ENCODE peak calls at places on chromosome 6, in ten cellular contexts. K, P, M, C, S, X, J, F, Y and A are unnamed samples.
A peak's percentile ranks its signal among the peaks of the same experiment; 100 is the strongest.

GRCh38 chr6:15914553-15914952 is 214.3 kb upstream of the MYLIP start:
- DNase-seq in F (no peak), Y (no peak), C (no peak), X (no peak), P (no peak), S (no peak), J (no peak), K (no peak), M (no peak), A (no peak)

GRCh38 chr6:169445661-169446581 is 192.3 kb upstream of the THBS2 start:
- DNase-seq in P (no peak), X (no peak), K (no peak), C (no peak), Y (no peak), F (peak; percentile 48), M (no peak), J (no peak), S (no peak), A (no peak)

GRCh38 chr6:148525453-148525852 is 182.8 kb downstream of the SASH1 start:
- DNase-seq in Y (no peak), P (no peak), F (no peak), K (peak; percentile 96), X (peak; percentile 95), M (no peak), J (peak; percentile 80), C (no peak), S (no peak), A (no peak)

GRCh38 chr6:160979063-160979708 is 12.4 kb upstream of the MAP3K4 start:
- DNase-seq in S (no peak), P (no peak), Y (no peak), K (peak; percentile 42), M (no peak), F (no peak), X (no peak), C (no peak), J (no peak), A (no peak)

GRCh38 chr6:88725111-88725711 is 238.2 kb downstream of the RNGTT start:
- DNase-seq in F (no peak), Y (peak; percentile 8), J (peak; percentile 61), S (no peak), C (no peak), K (peak; percentile 90), M (peak; percentile 81), X (peak; percentile 89), P (no peak), A (peak; percentile 12)

GRCh38 chr6:52371656-52372151 is 9.8 kb downstream of the PAQR8 start:
- DNase-seq in X (no peak), J (no peak), P (no peak), S (no peak), Y (no peak), K (peak; percentile 34), F (no peak), C (no peak), M (no peak), A (no peak)

GRCh38 chr6:97060254-97060653 is 135.7 kb downstream of the KLHL32 start:
- DNase-seq in C (no peak), X (no peak), F (no peak), S (no peak), J (no peak), Y (no peak), P (no peak), M (no peak), K (no peak), A (no peak)

GRCh38 chr6:13294499-13295069 is 33.8 kb downstream of the TBC1D7 start:
- DNase-seq in Y (no peak), S (no peak), F (no peak), C (no peak), J (no peak), K (no peak), P (no peak), M (no peak), X (no peak), A (no peak)

GRCh38 chr6:118207947-118208346 is 300.9 kb downstream of the SLC35F1 start:
- DNase-seq in P (no peak), Y (no peak), J (no peak), S (no peak), C (no peak), M (no peak), K (no peak), F (no peak), X (no peak), A (no peak)

DNA sequence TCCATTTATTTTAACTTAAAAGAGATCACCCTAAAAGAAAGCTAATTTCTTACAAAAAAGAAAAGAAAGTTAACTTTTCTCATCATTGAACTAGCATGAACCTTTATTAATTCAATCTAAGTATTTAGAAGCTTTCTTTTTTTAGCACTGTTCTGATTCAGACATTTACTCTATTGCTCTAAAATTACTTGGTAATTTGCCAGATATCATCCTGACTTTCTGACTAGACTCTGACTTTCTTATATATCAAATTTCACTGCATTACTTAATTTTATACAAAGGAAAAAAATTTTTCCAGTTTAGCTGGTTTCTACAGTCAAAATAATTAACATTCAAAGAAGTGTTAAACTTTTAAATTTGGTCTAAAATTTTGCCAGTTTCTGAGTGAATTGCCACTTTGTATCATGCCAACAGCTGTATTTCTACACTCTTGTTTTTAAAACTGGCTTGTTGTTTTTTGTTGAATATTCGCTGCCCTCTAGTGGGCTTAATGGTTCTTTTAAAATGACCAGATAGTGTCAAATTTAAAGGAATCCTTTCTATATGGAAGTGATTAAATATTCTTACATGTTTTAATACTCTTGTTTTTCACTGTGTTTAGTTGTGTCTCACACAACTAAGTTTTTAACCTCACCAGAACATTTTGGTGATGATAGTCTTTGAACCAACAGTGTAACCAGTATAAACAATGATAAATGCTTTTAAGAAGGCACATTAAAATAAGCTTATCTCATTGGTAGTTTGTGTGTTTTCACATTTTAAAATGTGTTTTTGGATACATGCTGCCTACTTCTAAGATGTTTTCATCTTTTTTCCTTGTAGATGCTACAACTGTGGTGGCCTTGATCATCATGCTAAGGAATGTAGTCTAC is 102.0 kb downstream of the POPDC3 start:
- DNase-seq in C (peak; percentile 39), X (peak; percentile 15), F (no peak), M (no peak), K (peak; percentile 40), S (no peak), P (no peak), J (peak; percentile 27), Y (no peak), A (no peak)
- TF ChIP-seq CTCF in C (peak; percentile 81), X (peak; percentile 30), F (peak; percentile 38), M (peak; percentile 74), K (peak; percentile 49), S (peak; percentile 45), P (no peak), J (peak; percentile 45), Y (no peak), A (peak; percentile 57)

GRCh38 chr6:119440953-119441352 is 91.4 kb upstream of the MAN1A1 start:
- DNase-seq in K (no peak), F (no peak), C (no peak), S (no peak), Y (no peak), J (no peak), P (no peak), X (no peak), M (no peak), A (no peak)
- TF ChIP-seq CTCF in K (no peak), F (no peak), C (no peak), S (no peak), Y (no peak), J (no peak), P (no peak), X (no peak), M (no peak), A (no peak)

DNA sequence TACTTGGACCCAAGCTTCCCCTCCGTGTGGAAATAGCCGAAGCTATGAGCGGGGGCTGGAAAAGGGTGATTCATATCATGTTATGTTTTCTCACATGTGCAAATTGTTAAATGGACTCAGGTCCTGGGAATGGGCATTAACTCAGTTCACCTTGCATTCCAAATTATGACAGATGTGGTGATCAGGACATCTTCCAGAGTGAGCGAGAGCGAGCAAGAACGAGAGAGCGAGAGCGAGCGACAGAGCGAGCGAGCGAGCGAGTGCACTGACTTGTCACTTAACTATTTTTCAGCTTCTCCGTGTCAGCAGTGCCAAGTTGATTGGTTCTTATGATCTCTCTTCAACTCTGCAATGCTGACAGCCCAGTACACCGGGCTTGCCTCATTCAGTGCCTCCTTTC is 437.4 kb upstream of the NRSN1 start:
- DNase-seq in X (no peak), Y (no peak), M (no peak), K (no peak), P (no peak), C (no peak), S (no peak), J (no peak), F (no peak), A (no peak)
- TF ChIP-seq CTCF in X (no peak), Y (no peak), M (no peak), K (no peak), P (no peak), C (no peak), S (no peak), J (no peak), F (no peak), A (no peak)

GRCh38 chr6:1263850-1264377 is 48.0 kb upstream of the FOXQ1 start:
- DNase-seq in Y (no peak), K (no peak), J (no peak), P (no peak), S (no peak), X (no peak), F (no peak), C (no peak), M (no peak), A (no peak)

GRCh38 chr6:1262704-1263038 is 49.2 kb upstream of the FOXQ1 start:
- DNase-seq in Y (no peak), J (no peak), M (no peak), X (no peak), S (no peak), P (no peak), K (no peak), F (no peak), C (no peak), A (no peak)

GRCh38 chr6:1266686-1267056 is 45.2 kb upstream of the FOXQ1 start:
- DNase-seq in S (no peak), J (no peak), F (no peak), K (no peak), P (no peak), Y (no peak), X (no peak), M (no peak), C (no peak), A (no peak)

GRCh38 chr6:1264619-1265445 is 47.1 kb upstream of the FOXQ1 start:
- DNase-seq in S (no peak), M (no peak), X (no peak), P (no peak), F (no peak), K (no peak), J (no peak), Y (no peak), C (no peak), A (no peak)

DNA sequence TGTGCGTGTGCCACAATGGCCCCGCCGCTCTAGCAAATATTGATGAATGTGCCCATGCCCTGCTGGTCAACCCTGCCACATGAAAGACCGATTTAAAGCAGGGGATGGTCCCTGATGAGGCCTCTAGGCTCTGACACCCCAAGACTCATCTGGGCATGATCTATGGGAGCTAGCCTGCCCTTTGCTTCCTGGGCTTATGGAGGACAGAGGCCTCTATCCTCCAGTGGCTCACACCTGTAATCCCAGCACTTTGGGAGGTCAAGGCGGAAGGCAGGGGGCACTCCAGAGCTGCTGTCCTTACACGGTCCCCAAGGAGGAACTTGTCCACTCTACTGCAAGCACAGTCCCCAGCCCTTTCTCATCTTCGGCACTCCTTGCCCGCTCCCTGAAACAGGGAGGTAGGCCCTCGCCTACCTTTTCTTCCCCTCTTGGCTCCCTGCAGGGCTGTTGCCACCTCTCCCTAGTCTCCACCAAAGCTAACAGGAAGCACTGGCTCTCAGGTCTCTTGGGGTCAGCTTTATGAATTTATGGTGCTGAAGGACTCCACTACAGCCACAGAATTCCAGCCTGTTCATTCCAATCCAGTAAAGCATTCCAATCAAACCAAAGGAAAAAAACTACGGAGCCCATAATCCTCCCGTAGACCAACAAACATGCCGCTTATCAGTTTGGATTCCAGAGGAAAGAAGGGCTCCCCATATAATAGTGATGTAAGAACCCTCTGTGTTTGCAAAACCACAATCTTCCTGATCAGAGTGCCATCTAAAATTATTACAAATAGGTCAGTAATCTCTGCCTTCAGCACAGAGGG is 48.7 kb upstream of the FOXQ1 start:
- DNase-seq in J (peak; percentile 71), M (no peak), K (peak; percentile 11), Y (no peak), C (peak; percentile 64), P (no peak), F (no peak), X (no peak), S (no peak), A (no peak)
- TF ChIP-seq CTCF in J (no peak), M (no peak), K (no peak), Y (no peak), C (peak; percentile 22), P (no peak), F (no peak), X (no peak), S (no peak), A (no peak)